ENCODE peak calls at places on chromosomes 13 and 19, in four cellular contexts. X, C, Z and S are unnamed samples.

GRCh38 chr19:54189668-54190502 is 505 bp upstream of the MBOAT7 start:
- DNase-seq in C (peak; percentile 100), Z (peak; percentile 100), X (peak; percentile 100), S (peak; percentile 100)

GRCh38 chr19:46601318-46602224 is at the start of gene CALM3:
- DNase-seq in C (peak; percentile 52), X (no peak), Z (no peak), S (no peak)

GRCh38 chr19:38386300-38386967 is 1.4 kb downstream of the GGN start:
- DNase-seq in X (peak; percentile 12), Z (peak; percentile 69), C (peak; percentile 67), S (no peak)

GRCh38 chr19:1047696-1048147 is 7.8 kb downstream of the ABCA7 start:
- DNase-seq in C (no peak), Z (no peak), X (peak; percentile 80), S (no peak)

GRCh38 chr19:39582891-39583625 is 19.3 kb upstream of the LGALS13 start:
- DNase-seq in X (peak; percentile 8), Z (no peak), C (no peak), S (no peak)

GRCh38 chr19:14475251-14476073 is at the start of gene PTGER1:
- DNase-seq in X (no peak), C (peak; percentile 54), Z (no peak), S (no peak)

GRCh38 chr19:33797821-33798633 is 1.4 kb downstream of the KCTD15 start:
- DNase-seq in C (peak; percentile 70), X (peak; percentile 76), Z (peak; percentile 61), S (peak; percentile 22)

GRCh38 chr19:18905058-18905456 is 9.1 kb upstream of the CERS1 start:
- DNase-seq in C (no peak), Z (no peak), X (no peak), S (no peak)

GRCh38 chr19:29305268-29305667 is 92.3 kb upstream of the UQCRFS1 start:
- DNase-seq in X (no peak), C (no peak), Z (no peak), S (no peak)

GRCh38 chr19:16463991-16464575 is 7.7 kb downstream of the EPS15L1 start:
- DNase-seq in Z (peak; percentile 80), X (no peak), C (no peak), S (no peak)

GRCh38 chr13:20401958-20402856 is 123.5 kb downstream of the CRYL1 start:
- DNase-seq in X (no peak), C (no peak), Z (no peak), S (no peak)

GRCh38 chr19:1910169-1910568 is 5.0 kb downstream of the ADAT3 start:
- DNase-seq in X (no peak), C (peak; percentile 54), Z (no peak), S (no peak)

GRCh38 chr19:50657672-50658437 is 8.6 kb downstream of the C19orf81 start:
- DNase-seq in C (peak; percentile 100), X (peak; percentile 62), Z (peak; percentile 82), S (peak; percentile 85)

GRCh38 chr13:94173312-94173854 is 306.1 kb downstream of the DCT start:
- DNase-seq in Z (no peak), X (no peak), C (no peak), S (no peak)
- TF ChIP-seq CTCF in Z (no peak), X (no peak), C (no peak), S (no peak)

DNA sequence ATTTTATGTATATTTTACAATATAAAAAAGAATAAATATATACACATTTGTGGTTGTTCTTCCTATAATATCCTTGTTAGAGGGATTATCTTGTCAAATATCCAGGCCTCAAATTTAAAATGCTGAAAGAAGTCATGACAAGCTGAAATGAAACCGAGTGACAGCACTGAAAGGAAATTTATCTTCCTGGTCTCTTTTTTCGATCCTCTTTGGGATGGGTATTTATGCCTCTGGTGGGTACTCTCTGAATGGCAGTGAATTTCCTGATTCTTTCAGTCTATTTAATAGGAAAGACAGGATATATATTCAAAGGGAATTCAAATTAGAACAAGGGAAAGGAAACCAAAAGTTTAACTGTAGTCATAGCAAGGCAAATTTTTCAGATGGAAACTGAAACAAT is 98.0 kb downstream of the DLEU7 start:
- DNase-seq in Z (no peak), X (no peak), C (no peak), S (no peak)
- TF ChIP-seq CTCF in Z (no peak), X (no peak), C (no peak), S (no peak)

GRCh38 chr13:32791545-32792172 is 205.4 kb downstream of the PDS5B start:
- DNase-seq in X (no peak), Z (no peak), C (no peak), S (no peak)

DNA sequence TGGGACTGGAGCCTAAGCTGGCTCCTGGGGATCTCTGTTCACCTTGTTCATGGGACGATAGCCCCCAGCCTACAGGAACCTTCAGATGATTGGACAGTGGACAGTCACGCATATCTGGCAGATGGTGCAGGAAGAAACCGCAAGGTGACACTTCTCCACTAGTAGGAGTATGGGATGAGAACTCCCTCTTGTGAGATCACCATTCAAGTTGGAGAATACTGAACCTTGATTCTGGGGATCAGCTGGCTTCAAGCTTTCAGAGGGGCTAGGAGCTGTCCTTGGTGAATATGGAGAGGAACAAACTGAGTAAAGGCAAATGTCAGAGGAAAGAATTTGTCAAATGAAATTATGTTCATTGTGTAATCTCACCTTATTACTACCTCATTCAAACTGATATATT is 204.5 kb downstream of the PDS5B start:
- DNase-seq in C (no peak), Z (no peak), X (no peak), S (no peak)
- TF ChIP-seq CTCF in C (no peak), Z (no peak), X (no peak), S (no peak)

DNA sequence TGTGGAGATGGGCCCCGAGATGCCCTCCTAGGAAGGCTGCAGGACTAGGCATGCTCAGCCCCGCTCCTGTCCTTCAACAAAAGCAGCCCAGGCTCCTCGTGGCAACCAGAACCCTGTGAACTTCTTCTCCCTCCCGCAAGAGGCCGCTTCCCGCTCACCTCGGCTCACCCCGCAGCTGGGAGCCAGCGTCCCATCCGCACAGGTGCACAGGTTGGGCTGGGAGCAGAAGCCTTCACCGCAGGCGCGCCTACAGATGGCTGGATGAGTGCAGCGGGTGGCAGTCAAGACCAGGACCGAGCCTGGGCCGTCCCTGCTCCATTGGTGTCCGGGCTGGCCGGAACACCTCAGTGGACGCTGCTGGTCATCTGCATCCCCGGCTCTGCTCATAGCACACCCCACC is 3.4 kb downstream of the FBN3 start:
- DNase-seq in X (no peak), C (no peak), Z (no peak), S (peak; percentile 50)
- TF ChIP-seq CTCF in X (no peak), C (no peak), Z (no peak), S (no peak)

GRCh38 chr13:66689628-66690027 is 540.5 kb downstream of the PCDH9 start:
- DNase-seq in C (no peak), X (peak; percentile 11), Z (no peak), S (no peak)

GRCh38 chr13:66693656-66694055 is 536.5 kb downstream of the PCDH9 start:
- DNase-seq in Z (no peak), C (no peak), X (no peak), S (no peak)

GRCh38 chr13:66691149-66691548 is 539.0 kb downstream of the PCDH9 start:
- DNase-seq in X (no peak), C (no peak), Z (no peak), S (no peak)

DNA sequence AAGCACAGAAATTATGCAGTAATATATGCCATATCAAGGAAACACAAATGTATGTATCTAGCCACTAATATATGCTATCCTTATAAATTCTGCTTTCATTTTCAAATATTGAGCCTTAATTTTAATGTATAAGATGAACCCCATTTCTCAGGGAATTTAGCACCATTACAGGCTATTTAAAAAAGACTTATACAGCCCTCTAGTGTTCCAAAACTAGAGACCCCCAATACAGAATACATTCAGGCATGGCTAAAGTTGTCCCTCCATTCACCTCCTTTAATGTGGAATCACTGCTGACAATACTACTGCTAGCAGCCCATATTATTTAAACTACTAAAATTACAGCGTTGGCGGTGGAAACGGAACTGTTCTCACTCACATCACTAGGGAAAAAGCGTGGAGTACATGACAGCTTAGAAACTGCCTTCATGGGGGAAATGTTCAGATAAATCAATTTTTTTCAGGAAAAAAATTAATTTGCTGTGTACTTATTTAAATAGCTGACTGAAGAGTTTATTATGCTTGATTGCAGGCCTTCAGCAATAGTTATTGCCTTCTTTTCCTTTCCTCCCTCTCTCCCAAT is 541.0 kb downstream of the PCDH9 start:
- DNase-seq in Z (no peak), C (no peak), X (no peak), S (no peak)
- TF ChIP-seq CTCF in Z (peak; percentile 17), C (peak; percentile 24), X (no peak), S (no peak)

GRCh38 chr19:49132974-49133609 is 13.7 kb downstream of the PPFIA3 start:
- DNase-seq in X (peak; percentile 81), Z (no peak), C (no peak), S (no peak)
- TF ChIP-seq CTCF in X (no peak), Z (no peak), C (no peak), S (no peak)

GRCh38 chr19:51810228-51810627 is 15.3 kb downstream of the FPR3 start:
- DNase-seq in X (no peak), Z (no peak), C (no peak), S (peak; percentile 7)
- TF ChIP-seq CTCF in X (no peak), Z (no peak), C (no peak), S (no peak)

GRCh38 chr13:93724187-93724586 is 497.6 kb downstream of the GPC6 start:
- DNase-seq in C (no peak), Z (no peak), X (no peak), S (no peak)
- TF ChIP-seq CTCF in C (no peak), Z (no peak), X (no peak), S (no peak)

GRCh38 chr13:51261610-51262249 is 39.5 kb downstream of the FAM124A start:
- DNase-seq in C (no peak), X (no peak), Z (no peak), S (no peak)

GRCh38 chr13:51260154-51260553 is 38.0 kb downstream of the FAM124A start:
- DNase-seq in X (no peak), C (no peak), Z (no peak), S (no peak)

GRCh38 chr13:51259359-51259645 is 37.1 kb downstream of the FAM124A start:
- DNase-seq in X (no peak), C (no peak), Z (no peak), S (no peak)

GRCh38 chr13:51258612-51259358 is 36.6 kb downstream of the FAM124A start:
- DNase-seq in X (no peak), Z (no peak), C (no peak), S (no peak)

GRCh38 chr13:51262501-51263211 is 40.5 kb downstream of the FAM124A start:
- DNase-seq in C (no peak), X (no peak), Z (no peak), S (no peak)
- TF ChIP-seq CTCF in C (peak; percentile 9), X (no peak), Z (no peak), S (no peak)

DNA sequence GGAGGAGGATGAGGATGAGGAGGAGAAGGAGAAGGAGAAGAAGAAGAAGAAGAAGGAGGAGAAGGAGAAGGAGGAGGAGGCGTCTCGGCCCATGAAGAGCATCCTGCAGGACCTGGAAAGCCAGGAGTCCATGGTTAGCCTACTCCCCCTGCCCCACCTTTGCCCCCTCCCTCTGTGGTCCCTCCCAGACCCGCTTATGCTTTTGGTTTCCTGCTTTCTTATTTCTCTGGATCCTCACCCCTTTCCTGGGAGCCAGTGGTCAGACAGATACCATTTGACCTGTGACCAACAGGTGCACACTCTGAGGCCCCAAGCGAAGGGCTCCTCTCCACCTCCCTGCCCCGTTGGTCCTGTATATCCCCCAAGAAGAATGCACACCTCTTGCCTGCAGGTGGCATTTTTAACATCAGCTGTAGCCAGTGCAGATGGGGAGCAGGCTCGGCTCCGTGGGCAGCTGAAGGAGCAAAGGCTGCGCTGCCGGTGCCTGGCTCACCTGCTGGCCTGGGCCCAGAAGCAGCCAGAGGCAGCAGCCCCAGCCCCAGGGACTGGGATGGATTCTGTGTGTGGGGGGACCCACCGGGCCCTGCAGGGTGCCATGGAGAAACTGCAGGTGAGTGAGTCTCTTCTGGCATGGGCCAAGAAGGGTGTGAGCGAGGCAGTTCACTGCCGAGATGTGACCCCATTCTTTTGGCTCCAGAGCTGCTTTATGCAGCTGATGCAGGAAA is 32.1 kb upstream of the ZNF492 start:
- DNase-seq in C (no peak), X (no peak), Z (no peak), S (no peak)
- TF ChIP-seq CTCF in C (no peak), X (no peak), Z (no peak), S (no peak)